ENCODE peak calls at places on chromosomes 7 and 10, in four cellular contexts. L is GM12878, U is HepG2, S is K562. V is an unnamed sample.

GRCh38 chr7:2601065-2601464 is 30.7 kb upstream of the TTYH3 start:
- DNase-seq in L (no peak), U (no peak), S (no peak), V (peak)

GRCh38 chr10:124152139-124152780 is 58.9 kb upstream of the CHST15 start:
- DNase-seq in L (no peak), U (peak), S (no peak), V (no peak)

GRCh38 chr10:488081-488932 is 201.2 kb downstream of the DIP2C start:
- DNase-seq in L (no peak), U (no peak), S (no peak), V (no peak)

GRCh38 chr10:67141300-67141699 is 215.5 kb downstream of the LRRTM3 start:
- DNase-seq in L (no peak), U (no peak), S (no peak), V (no peak)

GRCh38 chr10:48506147-48506917 is 98.5 kb downstream of the ARHGAP22 start:
- DNase-seq in L (no peak), U (peak), S (peak), V (no peak)

GRCh38 chr7:109901916-109902315 is 1189.0 kb upstream of the LRRN3 start:
- DNase-seq in L (no peak), U (no peak), S (no peak), V (no peak)

GRCh38 chr7:101817031-101817929 is at the start of gene CUX1:
- DNase-seq in L (no peak), U (peak), S (peak), V (peak)

GRCh38 chr10:13660545-13660920 is 73.8 kb downstream of the PRPF18 start:
- DNase-seq in L (peak), U (no peak), S (no peak), V (no peak)

GRCh38 chr7:2034291-2035201 is 198.2 kb downstream of the MAD1L1 start:
- DNase-seq in L (no peak), U (peak), S (no peak), V (peak)

GRCh38 chr7:5532520-5533335 is 109.1 kb upstream of the TNRC18 start:
- DNase-seq in L (peak), U (peak), S (peak), V (peak)

GRCh38 chr10:49173201-49173772 is 14.9 kb downstream of the TMEM273 start:
- DNase-seq in L (no peak), U (no peak), S (peak), V (no peak)

GRCh38 chr10:23826399-23826798 is 382.5 kb upstream of the KIAA1217 start:
- DNase-seq in L (no peak), U (peak), S (no peak), V (peak)

GRCh38 chr7:70165477-70166170 is 567.3 kb downstream of the AUTS2 start:
- DNase-seq in L (no peak), U (no peak), S (no peak), V (no peak)

GRCh38 chr7:30563326-30563942 is 31.2 kb upstream of the GARS1 start:
- DNase-seq in L (no peak), U (no peak), S (no peak), V (no peak)

DNA sequence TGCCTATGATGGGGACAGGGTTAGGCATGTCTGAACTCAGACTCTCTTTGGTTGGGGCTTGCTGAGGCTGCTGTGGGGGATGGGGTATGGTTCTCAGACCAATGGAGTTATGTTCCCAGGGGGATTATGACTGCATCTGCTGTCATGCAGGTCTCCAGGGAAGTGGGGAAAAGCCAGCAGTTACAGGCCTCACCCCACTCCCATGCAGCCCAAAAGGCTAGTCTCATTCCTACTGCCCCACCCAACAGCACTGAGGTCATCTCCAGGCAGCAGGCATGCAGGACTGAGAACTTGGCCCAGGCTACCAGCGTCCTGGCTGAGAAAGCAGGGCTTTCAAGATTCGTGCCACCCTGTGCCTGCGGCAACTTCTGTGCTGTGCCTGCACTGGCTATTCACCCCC is 373.3 kb downstream of the HTR7 start:
- DNase-seq in L (no peak), U (no peak), S (no peak), V (peak)
- TF ChIP-seq TCF7 in L (no peak), U (no peak), S (no peak), V (no peak)

GRCh38 chr10:58102897-58103296 is 164.8 kb downstream of the IPMK start:
- DNase-seq in L (no peak), U (no peak), S (no peak), V (no peak)

GRCh38 chr10:58101682-58102081 is 166.0 kb downstream of the IPMK start:
- DNase-seq in L (no peak), U (no peak), S (no peak), V (no peak)

GRCh38 chr10:58107506-58107905 is 160.2 kb downstream of the IPMK start:
- DNase-seq in L (no peak), U (no peak), S (no peak), V (no peak)

GRCh38 chr10:58106211-58107035 is 161.3 kb downstream of the IPMK start:
- DNase-seq in L (no peak), U (no peak), S (no peak), V (no peak)

GRCh38 chr10:58104419-58104818 is 163.3 kb downstream of the IPMK start:
- DNase-seq in L (no peak), U (no peak), S (no peak), V (no peak)
- TF ChIP-seq TCF7 in L (no peak), U (no peak), S (no peak), V (no peak)

GRCh38 chr7:36160313-36160712 is 7.3 kb downstream of the EEPD1 start:
- DNase-seq in L (no peak), U (no peak), S (no peak), V (no peak)

GRCh38 chr7:36165059-36165458 is 12.0 kb downstream of the EEPD1 start:
- DNase-seq in L (no peak), U (peak), S (no peak), V (no peak)

GRCh38 chr7:36159618-36160017 is 6.6 kb downstream of the EEPD1 start:
- DNase-seq in L (no peak), U (no peak), S (no peak), V (no peak)

GRCh38 chr7:36158321-36158605 is 5.2 kb downstream of the EEPD1 start:
- DNase-seq in L (no peak), U (no peak), S (no peak), V (no peak)

GRCh38 chr7:36161996-36162395 is 8.9 kb downstream of the EEPD1 start:
- DNase-seq in L (no peak), U (no peak), S (no peak), V (no peak)
- TF ChIP-seq TCF7 in L (no peak), U (no peak), S (no peak), V (no peak)

DNA sequence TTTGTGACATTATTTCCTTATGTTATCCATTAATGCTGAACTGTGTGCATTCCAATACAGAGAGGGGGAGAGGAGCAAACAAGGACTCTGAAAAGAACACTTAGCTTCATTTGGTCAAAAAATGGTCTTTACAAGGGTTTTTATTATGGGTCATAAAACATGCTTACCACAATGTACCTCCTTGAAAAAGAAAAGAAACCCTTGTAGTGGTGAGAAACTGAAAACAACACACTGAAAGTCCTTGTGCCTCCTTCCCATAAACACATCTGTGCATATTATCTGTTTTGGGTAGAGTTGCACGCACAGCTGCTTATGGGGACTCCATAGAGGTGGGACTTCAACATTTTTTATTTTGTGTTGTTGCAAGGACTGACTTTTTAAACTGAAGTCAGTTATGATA is 98.7 kb downstream of the CDK6 start:
- DNase-seq in L (peak), U (no peak), S (no peak), V (no peak)
- TF ChIP-seq TCF7 in L (no peak), U (no peak), S (no peak), V (no peak)

DNA sequence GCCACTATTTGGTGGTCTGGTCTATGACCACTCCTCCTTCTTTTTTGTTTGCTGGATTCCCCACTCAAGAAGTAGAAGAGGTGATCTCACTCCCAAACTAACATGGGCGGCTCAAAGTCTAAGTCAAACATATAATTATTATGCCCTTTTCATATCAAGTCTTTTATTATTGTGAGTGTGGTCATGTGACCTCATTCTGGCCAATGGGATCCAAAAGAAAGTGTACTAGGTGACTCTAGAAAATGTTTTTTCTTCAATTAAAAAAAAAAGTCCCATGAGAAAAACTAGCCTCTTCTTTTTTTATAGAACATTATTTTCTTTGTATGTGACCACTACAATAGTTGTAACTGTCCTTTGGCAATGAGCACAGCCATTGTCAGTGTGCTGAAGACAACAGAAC is 772.7 kb downstream of the KCNMA1 start:
- DNase-seq in L (no peak), U (no peak), S (peak), V (no peak)
- TF ChIP-seq TCF7 in L (no peak), U (no peak), S (no peak), V (no peak)

GRCh38 chr7:44327981-44328380 is 2.6 kb upstream of the CAMK2B start:
- DNase-seq in L (no peak), U (no peak), S (no peak), V (no peak)
- TF ChIP-seq TCF7 in L (no peak), U (no peak), S (no peak), V (no peak)

GRCh38 chr10:112985701-112986510 is 35.9 kb downstream of the TCF7L2 start:
- DNase-seq in L (peak), U (no peak), S (no peak), V (no peak)

GRCh38 chr10:112980908-112981307 is 30.9 kb downstream of the TCF7L2 start:
- DNase-seq in L (no peak), U (no peak), S (no peak), V (no peak)

GRCh38 chr10:112981553-112981952 is 31.5 kb downstream of the TCF7L2 start:
- DNase-seq in L (peak), U (no peak), S (no peak), V (no peak)

GRCh38 chr10:112984756-112985155 is 34.7 kb downstream of the TCF7L2 start:
- DNase-seq in L (no peak), U (no peak), S (no peak), V (no peak)

GRCh38 chr10:112983444-112984056 is 33.5 kb downstream of the TCF7L2 start:
- DNase-seq in L (no peak), U (no peak), S (no peak), V (no peak)
- TF ChIP-seq TCF7 in L (no peak), U (no peak), S (no peak), V (no peak)

V was measured in WTC11.